ENCODE peak calls at places on chromosomes 7 and 10, in six cellular contexts. One of them, this sample, is unnamed.

GRCh38 chr10:95784279-95784913 is 28.4 kb downstream of the ENTPD1 start:
- DNase-seq in HCT116: no peak
- DNase-seq in PC-9: no peak
- DNase-seq in stomach: no peak
- DNase-seq in IMR-90: no peak
- DNase-seq in uterus: no peak
- DNase-seq in this sample: no peak

GRCh38 chr7:82335927-82336326 is 107.7 kb downstream of the CACNA2D1 start:
- DNase-seq in HCT116: no peak
- DNase-seq in PC-9: no peak
- DNase-seq in stomach: no peak
- DNase-seq in IMR-90: peak; percentile 66
- DNase-seq in uterus: no peak
- DNase-seq in this sample: peak; percentile 30

GRCh38 chr7:32026076-32026425 is 44.2 kb downstream of the PDE1C start:
- DNase-seq in HCT116: no peak
- DNase-seq in PC-9: no peak
- DNase-seq in stomach: no peak
- DNase-seq in IMR-90: no peak
- DNase-seq in uterus: no peak
- DNase-seq in this sample: no peak

GRCh38 chr10:116765549-116766162 is 23.3 kb upstream of the HSPA12A start:
- DNase-seq in HCT116: peak; percentile 66
- DNase-seq in PC-9: no peak
- DNase-seq in stomach: no peak
- DNase-seq in IMR-90: no peak
- DNase-seq in uterus: no peak
- DNase-seq in this sample: no peak

GRCh38 chr10:56823849-56824248 is 462.8 kb upstream of the ZWINT start:
- DNase-seq in HCT116: no peak
- DNase-seq in PC-9: no peak
- DNase-seq in stomach: no peak
- DNase-seq in IMR-90: no peak
- DNase-seq in uterus: no peak
- DNase-seq in this sample: no peak

GRCh38 chr10:4807803-4808507 is 18.1 kb upstream of the AKR1E2 start:
- DNase-seq in HCT116: no peak
- DNase-seq in PC-9: no peak
- DNase-seq in stomach: no peak
- DNase-seq in IMR-90: peak; percentile 86
- DNase-seq in uterus: no peak
- DNase-seq in this sample: no peak

GRCh38 chr10:15092855-15093408 is 4.2 kb upstream of the RPP38 start:
- DNase-seq in HCT116: no peak
- DNase-seq in PC-9: no peak
- DNase-seq in stomach: no peak
- DNase-seq in IMR-90: no peak
- DNase-seq in uterus: no peak
- DNase-seq in this sample: no peak

GRCh38 chr10:64363687-64364086 is 842.5 kb downstream of the REEP3 start:
- DNase-seq in HCT116: no peak
- DNase-seq in PC-9: no peak
- DNase-seq in stomach: no peak
- DNase-seq in IMR-90: no peak
- DNase-seq in uterus: no peak
- DNase-seq in this sample: no peak

GRCh38 chr10:18438356-18439126 is 212.8 kb downstream of the NSUN6 start:
- DNase-seq in HCT116: no peak
- DNase-seq in PC-9: no peak
- DNase-seq in stomach: no peak
- DNase-seq in IMR-90: no peak
- DNase-seq in uterus: no peak
- DNase-seq in this sample: no peak

GRCh38 chr7:130297628-130298027 is 4.7 kb downstream of the CPA4 start:
- DNase-seq in HCT116: no peak
- DNase-seq in PC-9: no peak
- DNase-seq in stomach: no peak
- DNase-seq in IMR-90: no peak
- DNase-seq in uterus: no peak
- DNase-seq in this sample: no peak

DNA sequence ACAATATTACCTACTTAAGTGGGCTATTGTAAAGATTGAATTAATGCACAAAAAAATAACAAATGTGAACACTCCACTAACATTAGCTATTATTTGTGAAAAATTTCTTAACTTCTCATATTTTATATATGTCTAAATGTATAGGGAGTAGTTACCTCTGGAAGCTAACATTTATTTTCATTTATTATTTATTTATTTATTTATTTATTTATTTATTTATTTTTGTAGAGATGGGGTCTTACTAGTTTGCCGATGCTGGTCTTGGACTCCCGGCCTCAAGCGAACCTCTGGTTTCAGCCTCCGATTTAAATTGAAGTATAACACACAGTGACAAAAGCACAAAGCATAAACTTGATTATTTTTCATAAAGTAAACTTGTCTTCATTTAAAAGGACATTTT is 5.1 kb upstream of the SPOCK2 start:
- DNase-seq in HCT116: no peak
- DNase-seq in PC-9: no peak
- DNase-seq in stomach: no peak
- DNase-seq in IMR-90: no peak
- DNase-seq in uterus: no peak
- DNase-seq in this sample: no peak
- H3K36me3 ChIP-seq in HCT116: no peaks in the 10 kb centered on the region
- H3K36me3 ChIP-seq in PC-9: peaks cover 27% of the 10 kb centered on the region
- H3K36me3 ChIP-seq in stomach: peaks cover 42% of the 10 kb centered on the region
- H3K36me3 ChIP-seq in IMR-90: peaks cover 3% of the 10 kb centered on the region
- H3K36me3 ChIP-seq in uterus: no peaks in the 10 kb centered on the region
- H3K36me3 ChIP-seq in this sample: no peaks in the 10 kb centered on the region

DNA sequence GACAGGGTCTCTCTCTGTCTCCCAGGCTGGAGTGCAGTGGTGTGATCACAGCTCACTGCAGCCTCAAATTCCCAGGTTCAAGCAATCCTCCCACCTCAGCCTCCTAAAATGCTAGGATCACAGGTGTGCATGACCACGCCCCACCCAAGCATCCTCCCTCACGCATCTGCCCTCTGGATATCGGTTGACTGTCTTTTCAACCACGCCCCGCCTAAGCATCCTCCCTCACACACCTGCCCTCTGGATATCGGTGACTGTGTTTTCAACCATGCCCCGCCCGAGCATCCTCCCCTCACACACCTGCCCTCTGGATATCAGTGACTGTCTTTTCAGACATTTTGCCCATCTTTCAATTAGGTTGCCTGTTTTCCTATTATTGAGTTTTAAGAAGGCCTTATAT is 140.5 kb downstream of the MAD1L1 start:
- DNase-seq in HCT116: no peak
- DNase-seq in PC-9: no peak
- DNase-seq in stomach: no peak
- DNase-seq in IMR-90: no peak
- DNase-seq in uterus: no peak
- DNase-seq in this sample: no peak
- H3K27ac ChIP-seq in HCT116: no peak overlapping the region
- H3K27ac ChIP-seq in PC-9: no peak overlapping the region
- H3K27ac ChIP-seq in stomach: no peak overlapping the region
- H3K27ac ChIP-seq in IMR-90: no peak overlapping the region
- H3K27ac ChIP-seq in uterus: no peak overlapping the region
- H3K27ac ChIP-seq in this sample: no peak overlapping the region

GRCh38 chr7:157873181-157873580 is 536.4 kb downstream of the DNAJB6 start:
- DNase-seq in HCT116: no peak
- DNase-seq in PC-9: no peak
- DNase-seq in stomach: no peak
- DNase-seq in IMR-90: no peak
- DNase-seq in uterus: no peak
- DNase-seq in this sample: no peak

GRCh38 chr7:157870644-157871290 is 534.0 kb downstream of the DNAJB6 start:
- DNase-seq in HCT116: no peak
- DNase-seq in PC-9: no peak
- DNase-seq in stomach: no peak
- DNase-seq in IMR-90: no peak
- DNase-seq in uterus: no peak
- DNase-seq in this sample: peak; percentile 37

GRCh38 chr7:157871681-157872080 is 534.9 kb downstream of the DNAJB6 start:
- DNase-seq in HCT116: no peak
- DNase-seq in PC-9: no peak
- DNase-seq in stomach: no peak
- DNase-seq in IMR-90: no peak
- DNase-seq in uterus: no peak
- DNase-seq in this sample: no peak

GRCh38 chr7:157873664-157874063 is 536.9 kb downstream of the DNAJB6 start:
- DNase-seq in HCT116: no peak
- DNase-seq in PC-9: no peak
- DNase-seq in stomach: no peak
- DNase-seq in IMR-90: no peak
- DNase-seq in uterus: no peak
- DNase-seq in this sample: no peak

DNA sequence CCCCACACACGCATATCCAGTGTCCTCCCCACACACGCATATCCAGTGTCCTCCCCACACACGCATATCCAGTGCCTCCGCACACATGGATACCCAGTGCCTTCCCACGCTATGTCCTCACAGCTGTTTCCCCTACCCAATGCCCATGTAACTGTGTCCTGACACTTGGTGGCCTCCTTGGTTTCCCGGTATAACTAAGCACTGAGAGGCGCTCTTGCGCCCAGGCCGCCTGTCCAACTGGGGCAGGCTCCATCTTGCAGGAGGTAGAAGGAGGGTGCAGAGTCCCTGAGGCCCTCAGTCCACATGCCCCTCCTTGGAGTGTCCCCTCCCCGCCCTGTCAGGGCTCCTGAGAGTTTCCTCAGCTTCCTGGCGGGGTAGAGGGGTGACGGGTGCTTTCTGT is 535.6 kb downstream of the DNAJB6 start:
- DNase-seq in HCT116: no peak
- DNase-seq in PC-9: no peak
- DNase-seq in stomach: no peak
- DNase-seq in IMR-90: no peak
- DNase-seq in uterus: no peak
- DNase-seq in this sample: no peak
- H3K36me3 ChIP-seq in HCT116: no peaks in the 10 kb centered on the region
- H3K36me3 ChIP-seq in PC-9: no peaks in the 10 kb centered on the region
- H3K36me3 ChIP-seq in stomach: no peaks in the 10 kb centered on the region
- H3K36me3 ChIP-seq in IMR-90: no peaks in the 10 kb centered on the region
- H3K36me3 ChIP-seq in uterus: no peaks in the 10 kb centered on the region
- H3K36me3 ChIP-seq in this sample: no peaks in the 10 kb centered on the region

GRCh38 chr7:94239661-94240234 is 154.9 kb upstream of the COL1A2 start:
- DNase-seq in HCT116: no peak
- DNase-seq in PC-9: no peak
- DNase-seq in stomach: no peak
- DNase-seq in IMR-90: no peak
- DNase-seq in uterus: no peak
- DNase-seq in this sample: no peak
- H3K27ac ChIP-seq in HCT116: no peak overlapping the region
- H3K27ac ChIP-seq in PC-9: no peak overlapping the region
- H3K27ac ChIP-seq in stomach: no peak overlapping the region
- H3K27ac ChIP-seq in IMR-90: no peak overlapping the region
- H3K27ac ChIP-seq in uterus: no peak overlapping the region
- H3K27ac ChIP-seq in this sample: no peak overlapping the region

GRCh38 chr7:149683898-149684297 is 89.5 kb downstream of the ZNF467 start:
- DNase-seq in HCT116: no peak
- DNase-seq in PC-9: no peak
- DNase-seq in stomach: no peak
- DNase-seq in IMR-90: no peak
- DNase-seq in uterus: no peak
- DNase-seq in this sample: no peak

GRCh38 chr7:149686001-149686400 is 87.4 kb downstream of the ZNF467 start:
- DNase-seq in HCT116: no peak
- DNase-seq in PC-9: no peak
- DNase-seq in stomach: no peak
- DNase-seq in IMR-90: peak; percentile 62
- DNase-seq in uterus: no peak
- DNase-seq in this sample: no peak

GRCh38 chr7:149688836-149689590 is 84.4 kb downstream of the ZNF467 start:
- DNase-seq in HCT116: no peak
- DNase-seq in PC-9: no peak
- DNase-seq in stomach: no peak
- DNase-seq in IMR-90: no peak
- DNase-seq in uterus: no peak
- DNase-seq in this sample: no peak

GRCh38 chr7:149685455-149685854 is 87.9 kb downstream of the ZNF467 start:
- DNase-seq in HCT116: no peak
- DNase-seq in PC-9: no peak
- DNase-seq in stomach: no peak
- DNase-seq in IMR-90: no peak
- DNase-seq in uterus: no peak
- DNase-seq in this sample: no peak

DNA sequence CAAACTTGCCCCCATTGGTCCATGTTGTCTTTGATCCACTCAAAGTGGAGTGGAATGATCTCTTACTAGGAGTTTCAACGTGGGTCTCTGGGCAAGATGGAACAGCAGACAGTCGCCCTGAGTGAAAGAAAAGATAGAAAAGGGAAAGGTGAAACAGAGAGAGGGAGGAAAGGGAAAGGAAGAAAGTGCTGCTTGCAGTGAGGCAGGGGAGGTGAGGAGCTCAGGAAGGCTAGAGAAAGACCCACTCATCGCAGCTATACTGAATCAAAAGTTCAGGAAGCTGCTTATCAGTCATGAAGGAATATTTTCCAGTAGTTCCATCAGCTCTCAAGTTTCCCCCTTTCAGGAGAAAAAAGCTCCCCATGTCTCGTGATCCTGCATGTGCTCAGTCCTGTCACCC is 86.9 kb downstream of the ZNF467 start:
- DNase-seq in HCT116: no peak
- DNase-seq in PC-9: no peak
- DNase-seq in stomach: no peak
- DNase-seq in IMR-90: no peak
- DNase-seq in uterus: no peak
- DNase-seq in this sample: no peak
- H3K36me3 ChIP-seq in HCT116: no peaks in the 10 kb centered on the region
- H3K36me3 ChIP-seq in PC-9: no peaks in the 10 kb centered on the region
- H3K36me3 ChIP-seq in stomach: no peaks in the 10 kb centered on the region
- H3K36me3 ChIP-seq in IMR-90: no peaks in the 10 kb centered on the region
- H3K36me3 ChIP-seq in uterus: no peaks in the 10 kb centered on the region
- H3K36me3 ChIP-seq in this sample: no peaks in the 10 kb centered on the region

DNA sequence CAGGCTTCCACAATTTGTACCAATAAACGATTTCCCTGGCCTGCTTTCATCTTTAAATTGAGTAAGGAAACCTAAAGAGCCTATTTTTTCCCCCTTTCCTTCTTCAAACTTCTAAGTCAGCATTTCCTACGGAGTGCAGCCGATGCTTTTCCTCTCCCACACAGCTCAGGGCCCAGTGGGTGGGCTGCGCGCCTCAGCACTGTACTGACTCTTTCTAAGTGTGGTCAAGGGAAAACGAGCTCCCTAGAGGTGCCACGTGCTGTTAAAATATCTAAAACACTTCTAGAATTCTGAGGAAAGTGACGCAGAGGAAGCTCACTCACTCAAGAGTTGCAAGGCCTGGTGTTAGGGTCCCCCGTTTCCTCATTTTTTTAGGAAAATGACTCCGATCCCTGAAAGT is 29.0 kb downstream of the STEAP1B start:
- DNase-seq in HCT116: no peak
- DNase-seq in PC-9: no peak
- DNase-seq in stomach: no peak
- DNase-seq in IMR-90: no peak
- DNase-seq in uterus: no peak
- DNase-seq in this sample: no peak
- H3K27ac ChIP-seq in HCT116: no peak overlapping the region
- H3K27ac ChIP-seq in PC-9: no peak overlapping the region
- H3K27ac ChIP-seq in stomach: no peak overlapping the region
- H3K27ac ChIP-seq in IMR-90: no peak overlapping the region
- H3K27ac ChIP-seq in uterus: no peak overlapping the region
- H3K27ac ChIP-seq in this sample: no peak overlapping the region